ENCODE peak calls at places on chromosomes 13 and 19, in ten cellular contexts. F is AG04450, Q is PC-3, J is endothelial cell, D is suprapubic skin, V is fibroblast of lung, C is MM.1S, W is IMR-90, O is sigmoid colon, P is activated B cell treated with CpG ODN at 0.5 μM for 24 hours. Z is an unnamed sample.
A peak's percentile ranks its signal among the peaks of the same experiment; 100 is the strongest.

GRCh38 chr13:74036373-74036772 is 97.8 kb downstream of the KLF12 start:
- DNase-seq in F (no peak), Q (peak; percentile 87), J (no peak), D (no peak), V (no peak), C (no peak), W (no peak), O (no peak), P (no peak), Z (no peak)

GRCh38 chr13:49371943-49372636 is 71.8 kb downstream of the CAB39L start:
- DNase-seq in F (no peak), Q (peak; percentile 63), J (no peak), D (no peak), V (no peak), C (no peak), W (no peak), O (no peak), P (no peak), Z (peak; percentile 2)

GRCh38 chr19:32812571-32812970 is 57.0 kb downstream of the SLC7A9 start:
- DNase-seq in F (no peak), Q (no peak), J (no peak), D (no peak), V (no peak), C (no peak), W (no peak), O (no peak), P (no peak), Z (no peak)

GRCh38 chr13:76012091-76012721 is 376.1 kb downstream of the LMO7 start:
- DNase-seq in F (no peak), Q (peak; percentile 71), J (no peak), D (no peak), V (no peak), C (no peak), W (peak; percentile 40), O (no peak), P (no peak), Z (no peak)

GRCh38 chr13:107562222-107562621 is 653.1 kb downstream of the LIG4 start:
- DNase-seq in F (no peak), Q (no peak), J (no peak), D (no peak), V (no peak), C (no peak), W (no peak), O (no peak), P (no peak), Z (no peak)

GRCh38 chr13:77386880-77387606 is 60.1 kb upstream of the MYCBP2 start:
- DNase-seq in F (no peak), Q (peak; percentile 76), J (no peak), D (no peak), V (peak; percentile 43), C (no peak), W (peak; percentile 33), O (no peak), P (no peak), Z (peak; percentile 7)

GRCh38 chr19:6464070-6464873 is at the start of gene CRB3:
- DNase-seq in F (no peak), Q (peak; percentile 93), J (no peak), D (peak; percentile 90), V (no peak), C (peak; percentile 74), W (no peak), O (no peak), P (no peak), Z (no peak)

GRCh38 chr19:15180451-15181390 is 20.1 kb downstream of the NOTCH3 start:
- DNase-seq in F (no peak), Q (no peak), J (no peak), D (no peak), V (no peak), C (no peak), W (no peak), O (no peak), P (no peak), Z (no peak)

GRCh38 chr13:44238011-44238421 is 135.6 kb upstream of the SERP2 start:
- DNase-seq in F (peak; percentile 52), Q (no peak), J (no peak), D (no peak), V (peak; percentile 81), C (no peak), W (peak; percentile 79), O (no peak), P (no peak), Z (no peak)

GRCh38 chr13:45121421-45121820 is 1.1 kb downstream of the GTF2F2 start:
- DNase-seq in F (no peak), Q (peak; percentile 30), J (no peak), D (no peak), V (peak; percentile 33), C (peak; percentile 9), W (peak; percentile 53), O (no peak), P (no peak), Z (peak; percentile 48)

GRCh38 chr13:23579072-23579885 is 9.1 kb downstream of the TNFRSF19 start:
- DNase-seq in F (peak; percentile 53), Q (peak; percentile 89), J (peak; percentile 97), D (peak; percentile 92), V (peak; percentile 86), C (peak; percentile 74), W (peak; percentile 87), O (peak; percentile 94), P (peak; percentile 95), Z (peak; percentile 96)

GRCh38 chr19:15324791-15325519 is 7.4 kb downstream of the BRD4 start:
- DNase-seq in F (no peak), Q (no peak), J (no peak), D (no peak), V (no peak), C (no peak), W (no peak), O (no peak), P (no peak), Z (no peak)

GRCh38 chr13:69319659-69320058 is 788.0 kb upstream of the ATXN8OS start:
- DNase-seq in F (no peak), Q (no peak), J (no peak), D (no peak), V (peak; percentile 59), C (peak; percentile 14), W (no peak), O (no peak), P (no peak), Z (no peak)

GRCh38 chr13:69324109-69324886 is 783.3 kb upstream of the ATXN8OS start:
- DNase-seq in F (no peak), Q (peak; percentile 42), J (no peak), D (no peak), V (peak; percentile 56), C (no peak), W (no peak), O (no peak), P (no peak), Z (peak; percentile 14)
- TF ChIP-seq CTCF in F (no peak), Q (peak; percentile 51), J (no peak), D (no peak), V (peak; percentile 10), C (peak; percentile 28), W (no peak), O (no peak), P (no peak), Z (no peak)

GRCh38 chr13:61766667-61767058 is 351.0 kb upstream of the PCDH20 start:
- DNase-seq in F (no peak), Q (no peak), J (no peak), D (no peak), V (no peak), C (no peak), W (no peak), O (no peak), P (no peak), Z (no peak)

GRCh38 chr13:61761690-61762089 is 346.0 kb upstream of the PCDH20 start:
- DNase-seq in F (no peak), Q (no peak), J (no peak), D (no peak), V (no peak), C (no peak), W (no peak), O (no peak), P (no peak), Z (no peak)

GRCh38 chr13:61765940-61766666 is 350.5 kb upstream of the PCDH20 start:
- DNase-seq in F (no peak), Q (no peak), J (no peak), D (no peak), V (no peak), C (no peak), W (no peak), O (no peak), P (no peak), Z (no peak)

GRCh38 chr13:61768175-61768574 is 352.5 kb upstream of the PCDH20 start:
- DNase-seq in F (no peak), Q (no peak), J (no peak), D (no peak), V (no peak), C (no peak), W (no peak), O (no peak), P (no peak), Z (no peak)

DNA sequence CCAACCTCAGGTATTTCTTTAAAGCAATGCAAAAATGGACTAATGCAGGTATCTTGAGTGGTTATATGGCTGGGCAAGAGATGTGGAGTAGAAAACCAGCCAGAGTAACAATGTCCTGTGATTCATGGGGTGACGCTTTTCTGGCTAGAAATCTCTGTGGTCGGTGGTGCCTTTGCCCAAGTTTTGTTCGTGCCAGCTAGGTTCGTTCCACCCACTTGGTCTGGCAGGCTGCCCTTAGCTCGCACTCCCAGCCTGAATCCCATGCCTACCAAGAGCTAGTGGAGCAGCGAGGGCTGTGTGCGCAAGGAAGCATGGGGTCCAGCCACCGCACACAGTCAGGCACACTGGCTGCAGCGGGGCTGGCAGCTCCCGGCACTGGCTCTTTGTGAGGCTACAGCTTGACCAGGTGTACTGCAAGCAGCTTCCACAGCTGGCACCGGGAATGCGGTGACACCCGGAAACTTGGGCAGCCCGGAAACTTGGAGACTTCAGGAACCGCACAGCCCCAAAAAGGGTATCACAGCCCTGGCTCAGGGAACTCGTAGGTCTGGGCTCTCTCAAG is 349.6 kb upstream of the PCDH20 start:
- DNase-seq in F (no peak), Q (no peak), J (no peak), D (no peak), V (no peak), C (no peak), W (no peak), O (no peak), P (no peak), Z (no peak)
- TF ChIP-seq CTCF in F (no peak), Q (no peak), J (no peak), D (no peak), V (no peak), C (no peak), W (no peak), O (no peak), P (no peak), Z (no peak)

GRCh38 chr19:7748756-7749155 is 1.4 kb upstream of the CD209 start:
- DNase-seq in F (no peak), Q (peak; percentile 82), J (no peak), D (no peak), V (no peak), C (no peak), W (peak; percentile 7), O (peak; percentile 18), P (no peak), Z (peak; percentile 59)
- TF ChIP-seq CTCF in F (peak; percentile 12), Q (peak; percentile 77), J (no peak), D (no peak), V (no peak), C (peak; percentile 24), W (no peak), O (no peak), P (no peak), Z (peak; percentile 22)

DNA sequence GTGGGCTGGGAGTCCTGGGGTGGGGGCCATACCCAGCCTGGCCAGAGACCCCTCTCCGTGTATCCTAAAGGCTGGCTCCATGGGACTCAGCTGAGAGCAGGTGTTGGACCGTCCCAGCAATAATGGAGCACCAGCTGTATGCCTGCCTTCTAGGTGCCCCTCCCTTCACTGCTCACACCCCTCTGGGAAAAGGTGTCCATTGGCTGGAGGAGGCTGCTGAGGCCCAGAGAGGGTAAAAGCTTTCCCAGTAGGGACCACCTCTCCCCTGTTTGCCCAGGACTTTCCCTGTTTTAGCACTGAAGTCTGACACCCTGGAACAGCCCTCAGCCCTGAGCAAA is 3.3 kb upstream of the RAX2 start:
- DNase-seq in F (no peak), Q (no peak), J (no peak), D (no peak), V (no peak), C (no peak), W (no peak), O (no peak), P (no peak), Z (no peak)
- TF ChIP-seq CTCF in F (no peak), Q (no peak), J (no peak), D (no peak), V (no peak), C (no peak), W (no peak), O (no peak), P (no peak), Z (no peak)

Z was measured in GM12865.